ENCODE peak calls at places on chromosomes 13 and 19, in ten cellular contexts. I is suprapubic skin, F is transverse colon, T is stomach, A is esophagus muscularis mucosa, P is SK-N-SH, R is H1, B is K562, Y is upper lobe of left lung, W is GM12878. U is an unnamed sample.

GRCh38 chr13:36108342-36108741 is 22.8 kb downstream of the DCLK1 start:
- DNase-seq in I (no peak), F (no peak), T (no peak), A (no peak), P (no peak), R (no peak), B (no peak), Y (no peak), W (no peak), U (no peak)

GRCh38 chr19:51458899-51459592 is 792 bp upstream of the SIGLEC8 start:
- DNase-seq in I (no peak), F (no peak), T (peak), A (no peak), P (no peak), R (no peak), B (no peak), Y (no peak), W (no peak), U (no peak)

GRCh38 chr13:41568990-41569387 is 111.6 kb downstream of the RGCC start:
- DNase-seq in I (no peak), F (no peak), T (no peak), A (no peak), P (no peak), R (no peak), B (no peak), Y (no peak), W (no peak), U (no peak)

GRCh38 chr13:41465215-41465907 is 8.0 kb downstream of the RGCC start:
- DNase-seq in I (no peak), F (peak), T (peak), A (no peak), P (no peak), R (no peak), B (no peak), Y (no peak), W (peak), U (no peak)

GRCh38 chr13:44155422-44156293 is 218.0 kb upstream of the SERP2 start:
- DNase-seq in I (peak), F (peak), T (peak), A (peak), P (no peak), R (no peak), B (peak), Y (no peak), W (no peak), U (peak)

GRCh38 chr19:45899919-45900589 is 2.4 kb downstream of the MYPOP start:
- DNase-seq in I (no peak), F (no peak), T (no peak), A (no peak), P (no peak), R (no peak), B (no peak), Y (no peak), W (no peak), U (no peak)

GRCh38 chr19:35395762-35396199 is 24.9 kb downstream of the GPR42 start:
- DNase-seq in I (no peak), F (peak), T (peak), A (no peak), P (peak), R (no peak), B (no peak), Y (peak), W (no peak), U (peak)

GRCh38 chr13:32309812-32310706 is 5.1 kb downstream of the ZAR1L start:
- DNase-seq in I (no peak), F (peak), T (no peak), A (no peak), P (peak), R (no peak), B (peak), Y (no peak), W (no peak), U (no peak)

GRCh38 chr13:30125422-30126073 is 181.8 kb downstream of the KATNAL1 start:
- DNase-seq in I (no peak), F (no peak), T (peak), A (no peak), P (no peak), R (no peak), B (no peak), Y (no peak), W (no peak), U (peak)

GRCh38 chr19:39196320-39196719 is 444 bp upstream of the NCCRP1 start:
- DNase-seq in I (no peak), F (no peak), T (no peak), A (no peak), P (no peak), R (no peak), B (no peak), Y (no peak), W (no peak), U (no peak)

GRCh38 chr13:34967851-34968562 is 25.9 kb downstream of the NBEA start:
- DNase-seq in I (no peak), F (no peak), T (no peak), A (no peak), P (no peak), R (no peak), B (no peak), Y (no peak), W (no peak), U (no peak)

GRCh38 chr13:29991343-29991742 is 140.9 kb upstream of the UBL3 start:
- DNase-seq in I (no peak), F (no peak), T (no peak), A (no peak), P (no peak), R (no peak), B (no peak), Y (no peak), W (no peak), U (no peak)

GRCh38 chr19:40806385-40807146 is 7.6 kb downstream of the EGLN2 start:
- DNase-seq in I (peak), F (peak), T (peak), A (peak), P (peak), R (peak), B (peak), Y (peak), W (no peak), U (peak)

GRCh38 chr19:18377026-18377425 is 8.9 kb upstream of the GDF15 start:
- DNase-seq in I (no peak), F (no peak), T (peak), A (no peak), P (no peak), R (no peak), B (no peak), Y (no peak), W (no peak), U (no peak)

GRCh38 chr19:20238025-20238623 is 71.1 kb downstream of the ZNF486 start:
- DNase-seq in I (peak), F (peak), T (peak), A (peak), P (peak), R (peak), B (peak), Y (peak), W (peak), U (peak)

GRCh38 chr19:36051236-36051635 is 2.8 kb downstream of the THAP8 start:
- DNase-seq in I (no peak), F (no peak), T (no peak), A (no peak), P (no peak), R (no peak), B (peak), Y (no peak), W (no peak), U (no peak)

GRCh38 chr13:94703271-94703670 is 9.1 kb downstream of the SOX21 start:
- DNase-seq in I (no peak), F (no peak), T (no peak), A (no peak), P (peak), R (no peak), B (no peak), Y (peak), W (no peak), U (no peak)

GRCh38 chr19:39401549-39402416 is 4.9 kb upstream of the ZFP36 start:
- DNase-seq in I (peak), F (peak), T (peak), A (no peak), P (no peak), R (no peak), B (no peak), Y (no peak), W (no peak), U (peak)

GRCh38 chr19:1273263-1274041 is 1.9 kb upstream of the FAM174C start:
- DNase-seq in I (no peak), F (no peak), T (no peak), A (no peak), P (no peak), R (no peak), B (no peak), Y (peak), W (no peak), U (no peak)

GRCh38 chr19:1272423-1273262 is 2.7 kb upstream of the FAM174C start:
- DNase-seq in I (no peak), F (no peak), T (no peak), A (no peak), P (no peak), R (no peak), B (no peak), Y (peak), W (no peak), U (no peak)

GRCh38 chr19:1275260-1275975 is at the start of gene FAM174C:
- DNase-seq in I (peak), F (peak), T (peak), A (peak), P (peak), R (no peak), B (peak), Y (peak), W (peak), U (peak)

GRCh38 chr19:1274852-1275259 is 474 bp upstream of the FAM174C start:
- DNase-seq in I (peak), F (no peak), T (no peak), A (no peak), P (peak), R (no peak), B (peak), Y (no peak), W (no peak), U (peak)

DNA sequence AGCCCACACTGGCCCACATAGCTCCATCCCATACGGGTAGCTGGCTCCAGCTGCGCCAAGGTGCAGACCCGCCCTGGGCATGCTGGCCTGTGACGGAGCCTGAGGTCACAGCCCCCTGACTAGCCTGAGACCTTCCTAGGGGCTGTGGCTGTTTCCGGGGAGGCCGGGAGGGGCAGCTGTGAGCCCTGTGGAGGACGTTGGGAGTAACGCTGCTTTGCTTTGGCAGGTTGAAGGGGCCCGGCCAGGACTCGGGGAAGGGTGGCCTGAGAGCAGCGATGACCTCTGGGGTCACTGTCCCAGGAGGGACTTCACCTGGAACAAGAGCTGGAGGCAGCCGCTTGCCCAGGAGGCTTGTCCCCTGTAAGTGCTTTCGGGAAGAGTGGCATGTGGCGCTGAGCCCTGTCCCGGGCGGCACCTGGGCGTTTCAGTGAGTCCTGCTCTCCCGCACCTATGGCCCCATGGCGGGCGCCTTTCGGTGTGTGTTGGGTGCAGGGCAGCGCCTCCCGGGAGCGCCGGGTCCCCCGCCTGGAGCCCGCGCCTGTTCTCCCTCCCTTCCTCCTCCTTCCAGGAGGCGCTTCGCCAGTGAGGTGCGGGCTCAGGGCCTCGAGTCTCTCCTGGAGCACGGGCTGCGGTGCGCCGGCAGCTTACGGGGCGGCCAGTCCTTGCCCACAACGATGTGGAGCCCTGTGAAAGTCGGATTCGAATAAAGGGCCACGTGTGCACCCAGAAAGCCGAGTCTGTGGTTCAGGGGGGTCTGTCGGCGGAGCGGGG is 1.1 kb upstream of the FAM174C start:
- DNase-seq in I (no peak), F (no peak), T (no peak), A (no peak), P (no peak), R (no peak), B (no peak), Y (peak), W (no peak), U (no peak)
- TF ChIP-seq POLR2AphosphoS5 in I (no peak), F (no peak), T (no peak), A (no peak), P (no peak), R (no peak), B (no peak), Y (no peak), W (no peak), U (no peak)

GRCh38 chr19:43739419-43739818 is 15.3 kb downstream of the SMG9 start:
- DNase-seq in I (no peak), F (peak), T (peak), A (no peak), P (no peak), R (no peak), B (no peak), Y (no peak), W (no peak), U (no peak)
- TF ChIP-seq EP300 in I (no peak), F (no peak), T (no peak), A (no peak), P (no peak), R (no peak), B (no peak), Y (no peak), W (no peak), U (no peak)

GRCh38 chr19:3163230-3163886 is 15.2 kb upstream of the S1PR4 start:
- DNase-seq in I (peak), F (peak), T (peak), A (no peak), P (peak), R (peak), B (peak), Y (no peak), W (no peak), U (peak)
- TF ChIP-seq POLR2AphosphoS5 in I (no peak), F (no peak), T (no peak), A (no peak), P (no peak), R (no peak), B (no peak), Y (no peak), W (no peak), U (no peak)

DNA sequence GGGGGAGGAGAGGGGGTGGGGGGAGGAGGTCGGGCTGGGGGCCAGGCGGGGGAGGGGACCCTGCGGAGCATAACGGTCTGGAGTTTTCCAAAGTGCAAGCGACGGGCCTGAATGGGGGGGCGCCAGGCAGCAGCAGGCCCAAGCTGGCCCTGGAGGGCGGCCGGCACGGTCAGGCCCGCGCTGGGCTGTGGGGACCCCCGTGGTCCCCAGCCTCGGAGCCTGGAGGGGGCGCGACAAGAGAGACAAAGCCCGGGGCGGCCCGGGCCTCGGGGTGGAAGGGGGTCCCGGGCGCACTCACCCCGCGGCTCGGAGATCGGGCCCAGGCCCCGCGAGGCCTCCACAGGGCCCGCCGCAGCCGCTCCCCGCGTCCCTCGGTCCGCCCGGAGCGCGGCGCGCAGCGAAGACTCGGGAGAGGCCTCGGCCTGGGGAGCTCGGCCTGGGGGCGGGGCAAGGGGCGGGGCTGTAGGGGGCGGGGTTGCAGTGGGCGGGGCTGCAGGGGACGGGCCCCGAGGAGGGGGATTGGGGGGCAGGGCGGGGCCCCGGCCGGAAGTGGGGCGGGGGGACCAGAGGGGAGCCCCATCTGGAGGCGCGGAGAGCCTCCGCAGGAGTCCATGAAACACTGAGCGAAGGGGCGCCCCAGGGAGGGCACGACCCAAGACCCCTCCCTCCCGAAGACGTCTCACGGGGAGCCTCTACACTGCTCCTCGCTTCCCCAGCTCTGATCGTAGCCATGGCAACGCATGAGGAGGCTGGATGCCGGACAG is 47.6 kb downstream of the PTPRS start:
- DNase-seq in I (peak), F (peak), T (peak), A (no peak), P (peak), R (peak), B (peak), Y (peak), W (no peak), U (peak)
- TF ChIP-seq EP300 in I (no peak), F (no peak), T (no peak), A (no peak), P (no peak), R (no peak), B (no peak), Y (no peak), W (no peak), U (no peak)

GRCh38 chr19:1991018-1991390 is 24.5 kb downstream of the BTBD2 start:
- DNase-seq in I (no peak), F (no peak), T (no peak), A (no peak), P (no peak), R (no peak), B (no peak), Y (peak), W (no peak), U (no peak)
- TF ChIP-seq POLR2AphosphoS5 in I (no peak), F (no peak), T (no peak), A (no peak), P (no peak), R (no peak), B (no peak), Y (no peak), W (no peak), U (no peak)

DNA sequence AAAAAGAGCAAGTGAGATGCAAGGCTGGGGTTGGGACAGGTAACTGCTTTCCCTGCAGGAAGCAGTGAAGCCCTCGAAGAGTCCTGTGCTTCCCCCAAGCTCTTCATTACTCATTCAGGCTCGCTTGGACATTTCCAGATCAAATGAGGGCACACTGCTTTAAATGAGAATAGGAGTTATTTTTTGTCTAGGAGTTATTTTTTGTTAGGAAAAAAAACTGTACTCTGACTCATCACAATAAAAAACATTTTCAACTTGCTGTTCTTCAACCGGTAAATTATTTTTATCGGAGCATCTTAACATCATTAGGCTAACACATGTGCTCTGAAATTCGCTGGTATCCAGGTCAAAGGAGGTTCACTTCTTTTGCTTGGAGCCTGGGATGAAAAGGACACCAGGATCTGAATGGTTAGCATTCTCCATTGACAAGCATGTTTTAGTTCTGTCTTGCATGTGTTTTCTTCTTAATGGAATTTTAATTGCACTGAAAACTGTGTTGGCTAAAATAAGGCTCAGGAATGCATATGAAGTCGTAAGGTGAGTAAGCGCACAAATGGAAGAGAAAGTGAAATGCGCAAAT is 80.7 kb upstream of the STK24 start:
- DNase-seq in I (no peak), F (no peak), T (no peak), A (no peak), P (peak), R (no peak), B (no peak), Y (no peak), W (no peak), U (no peak)
- TF ChIP-seq EP300 in I (no peak), F (no peak), T (no peak), A (no peak), P (no peak), R (no peak), B (no peak), Y (no peak), W (no peak), U (no peak)